ENCODE peak calls at places on chromosomes 16 and 17, in nine cellular contexts. L is mammary epithelial cell, J is thoracic aorta, X is spleen, Q is pancreas, V is mucosa of descending colon, H is cardiac muscle cell, T is tibial artery, Y is left ventricle myocardium inferior. I is an unnamed sample. For H3K9me3, the result is how much of the 10 kb centered on the place peaks cover.

GRCh38 chr16:66520406-66521194 is 29.3 kb downstream of the TK2 start:
- DNase-seq in H (no peak), T (peak), J (no peak), X (peak), Q (no peak), V (no peak), Y (peak), L (no peak), I (peak)

GRCh38 chr17:55543709-55544108 is 32.5 kb upstream of the SMIM36 start:
- DNase-seq in X (no peak), Y (no peak), L (no peak), H (no peak), Q (no peak), J (no peak), T (no peak), V (no peak), I (no peak)

GRCh38 chr17:81230043-81230820 is 7.5 kb upstream of the CEP131 start:
- DNase-seq in Q (peak), T (no peak), Y (no peak), V (peak), L (no peak), J (no peak), X (no peak), H (no peak), I (peak)

GRCh38 chr17:15513058-15513858 is 45.8 kb upstream of the CDRT4 start:
- DNase-seq in X (no peak), L (no peak), V (no peak), Y (no peak), J (no peak), T (no peak), Q (no peak), H (no peak), I (no peak)

GRCh38 chr17:40516581-40517285 is 15.3 kb upstream of the TNS4 start:
- DNase-seq in T (no peak), Q (no peak), J (no peak), Y (no peak), X (peak), H (no peak), V (peak), L (peak), I (peak)

GRCh38 chr17:57313276-57313835 is 57.0 kb downstream of the MSI2 start:
- DNase-seq in L (no peak), V (no peak), X (no peak), T (no peak), J (no peak), H (no peak), Y (no peak), Q (no peak), I (peak)

GRCh38 chr17:78444392-78444791 is 65.9 kb downstream of the PGS1 start:
- DNase-seq in T (no peak), X (no peak), V (no peak), H (no peak), Q (no peak), L (no peak), J (no peak), Y (no peak), I (no peak)

GRCh38 chr16:79776243-79776884 is 175.8 kb upstream of the MAF start:
- DNase-seq in Q (no peak), T (peak), V (peak), Y (peak), J (no peak), X (no peak), H (no peak), L (peak), I (no peak)

GRCh38 chr17:20944014-20944905 is 98.6 kb downstream of the USP22 start:
- DNase-seq in V (peak), X (no peak), L (peak), J (no peak), T (no peak), Q (peak), H (peak), Y (no peak), I (peak)

GRCh38 chr17:59963738-59964454 is 644 bp downstream of the RNFT1 start:
- DNase-seq in Q (peak), J (no peak), V (peak), T (peak), Y (peak), L (peak), X (peak), H (peak), I (peak)

GRCh38 chr16:15513169-15513568 is 78.8 kb downstream of the BMERB1 start:
- DNase-seq in L (no peak), Y (no peak), H (no peak), X (no peak), V (no peak), J (no peak), Q (no peak), T (no peak), I (no peak)

GRCh38 chr17:49787932-49788442 is 494 bp upstream of the KAT7 start:
- DNase-seq in Y (no peak), H (no peak), J (no peak), Q (no peak), T (peak), X (no peak), L (no peak), V (no peak), I (no peak)

GRCh38 chr17:3667366-3668278 is 756 bp downstream of the TAX1BP3 start:
- DNase-seq in X (peak), V (peak), Y (peak), Q (peak), T (peak), L (peak), H (peak), J (peak), I (no peak)

GRCh38 chr17:6716736-6717135 is 3.6 kb upstream of the SLC13A5 start:
- DNase-seq in X (no peak), H (no peak), Q (no peak), J (no peak), Y (no peak), V (no peak), T (no peak), L (no peak), I (no peak)

GRCh38 chr16:87918314-87918713 is 18.0 kb downstream of the CA5A start:
- DNase-seq in Y (no peak), V (no peak), Q (peak), H (no peak), X (no peak), T (peak), L (no peak), J (peak), I (no peak)

GRCh38 chr17:76524598-76525512 is 12.7 kb downstream of the CYGB start:
- DNase-seq in V (no peak), X (no peak), Y (peak), T (no peak), L (no peak), H (no peak), Q (no peak), J (no peak), I (no peak)

GRCh38 chr16:383326-384020 is 1.7 kb upstream of the PGAP6 start:
- DNase-seq in H (peak), X (peak), T (no peak), L (peak), V (peak), Y (no peak), J (no peak), Q (peak), I (peak)

GRCh38 chr16:78363843-78364242 is 264.4 kb downstream of the WWOX start:
- DNase-seq in T (no peak), V (no peak), Q (no peak), X (no peak), H (no peak), Y (no peak), J (no peak), L (no peak), I (no peak)

GRCh38 chr16:14347706-14348105 is 276.6 kb downstream of the MRTFB start:
- DNase-seq in J (no peak), L (no peak), Y (peak), H (no peak), X (no peak), Q (no peak), T (no peak), V (no peak), I (no peak)

GRCh38 chr16:15498427-15499175 is 64.2 kb downstream of the BMERB1 start:
- DNase-seq in J (no peak), L (no peak), Q (no peak), H (no peak), X (no peak), T (no peak), Y (no peak), V (no peak), I (no peak)

GRCh38 chr16:68354816-68355215 is 44.0 kb downstream of the PRMT7 start:
- DNase-seq in V (peak), Q (no peak), L (no peak), Y (no peak), X (no peak), J (no peak), H (no peak), T (no peak), I (no peak)

GRCh38 chr16:1116693-1117077 is 20.6 kb upstream of the C1QTNF8 start:
- DNase-seq in J (no peak), T (no peak), X (no peak), H (peak), Q (no peak), V (no peak), Y (no peak), L (no peak), I (no peak)

GRCh38 chr16:57245472-57246113 is 534 bp downstream of the ARL2BP start:
- DNase-seq in Q (peak), X (no peak), H (peak), J (no peak), Y (peak), V (peak), L (peak), T (peak), I (no peak)

GRCh38 chr17:81983011-81983638 is 5.7 kb downstream of the ASPSCR1 start:
- DNase-seq in Y (no peak), Q (no peak), J (no peak), X (no peak), H (no peak), T (no peak), V (no peak), L (no peak), I (no peak)

GRCh38 chr16:81582655-81583441 is 138.2 kb downstream of the CMIP start:
- DNase-seq in L (no peak), J (no peak), Q (peak), Y (no peak), H (no peak), X (no peak), V (peak), T (no peak), I (no peak)

GRCh38 chr16:81586421-81586820 is 141.8 kb downstream of the CMIP start:
- DNase-seq in H (peak), J (no peak), X (no peak), Y (no peak), L (peak), T (no peak), Q (no peak), V (no peak), I (no peak)

GRCh38 chr16:73199214-73199613 is 151.3 kb upstream of the ZFHX3 start:
- DNase-seq in L (no peak), X (no peak), H (no peak), J (no peak), Q (no peak), Y (no peak), V (no peak), T (no peak), I (no peak)
- TF ChIP-seq CTCF in L (no peak), X (no peak), H (no peak), J (no peak), Q (no peak), Y (no peak), V (no peak), T (no peak), I (no peak)

GRCh38 chr16:30650369-30651123 is at the start of gene PRR14:
- DNase-seq in Y (peak), H (peak), L (peak), V (peak), X (peak), T (peak), Q (peak), J (peak), I (peak)
- H3K4me3 ChIP-seq in Y (peak), H (peak), L (peak), V (peak), X (peak), T (peak), Q (peak), J (peak), I (peak)

DNA sequence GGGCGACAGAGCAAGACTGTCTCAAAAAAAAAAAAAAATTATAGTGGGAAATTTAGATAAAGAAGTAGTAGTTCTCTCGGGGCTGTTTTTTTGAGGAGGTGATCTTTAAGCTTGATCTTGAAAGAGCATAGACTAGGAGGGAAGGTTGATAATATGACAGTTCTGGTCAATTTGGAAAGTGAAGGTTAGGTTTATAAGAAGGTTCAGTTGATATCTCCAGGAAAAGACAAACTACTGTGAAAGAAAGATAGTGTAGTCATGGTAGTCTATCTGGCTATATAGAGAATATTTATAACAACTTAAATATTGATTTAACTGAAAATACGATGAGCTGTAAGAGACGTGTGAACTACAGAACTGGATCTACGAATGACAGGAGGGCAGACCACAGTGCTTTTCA is 3.1 kb downstream of the ATF7IP2 start:
- DNase-seq in H (no peak), X (no peak), L (no peak), J (no peak), Q (no peak), Y (no peak), V (no peak), T (no peak), I (no peak)
- H3K9me3 ChIP-seq in H (under half), X (under half), L (under half), J (under half), Q (under half), Y (under half), V (under half), T (under half), I (under half)

GRCh38 chr16:28126684-28127620 is 63.4 kb upstream of the GSG1L start:
- DNase-seq in T (no peak), H (no peak), X (no peak), V (no peak), Y (no peak), J (no peak), Q (no peak), L (no peak), I (no peak)

GRCh38 chr16:28130099-28131088 is 66.9 kb upstream of the GSG1L start:
- DNase-seq in X (no peak), Q (no peak), H (peak), J (no peak), L (no peak), Y (no peak), T (no peak), V (no peak), I (no peak)

GRCh38 chr16:28131743-28132393 is 68.4 kb upstream of the GSG1L start:
- DNase-seq in J (no peak), H (no peak), Q (no peak), Y (no peak), X (no peak), T (no peak), L (no peak), V (no peak), I (no peak)

GRCh38 chr16:28133666-28134065 is 70.2 kb upstream of the GSG1L start:
- DNase-seq in H (no peak), V (no peak), Q (no peak), X (no peak), J (no peak), T (no peak), Y (no peak), L (no peak), I (no peak)

GRCh38 chr16:28131210-28131609 is 67.7 kb upstream of the GSG1L start:
- DNase-seq in H (no peak), J (no peak), X (no peak), Q (no peak), L (no peak), Y (no peak), V (no peak), T (peak), I (no peak)
- TF ChIP-seq CTCF in H (no peak), J (no peak), X (no peak), Q (no peak), L (no peak), Y (no peak), V (no peak), T (no peak), I (no peak)

DNA sequence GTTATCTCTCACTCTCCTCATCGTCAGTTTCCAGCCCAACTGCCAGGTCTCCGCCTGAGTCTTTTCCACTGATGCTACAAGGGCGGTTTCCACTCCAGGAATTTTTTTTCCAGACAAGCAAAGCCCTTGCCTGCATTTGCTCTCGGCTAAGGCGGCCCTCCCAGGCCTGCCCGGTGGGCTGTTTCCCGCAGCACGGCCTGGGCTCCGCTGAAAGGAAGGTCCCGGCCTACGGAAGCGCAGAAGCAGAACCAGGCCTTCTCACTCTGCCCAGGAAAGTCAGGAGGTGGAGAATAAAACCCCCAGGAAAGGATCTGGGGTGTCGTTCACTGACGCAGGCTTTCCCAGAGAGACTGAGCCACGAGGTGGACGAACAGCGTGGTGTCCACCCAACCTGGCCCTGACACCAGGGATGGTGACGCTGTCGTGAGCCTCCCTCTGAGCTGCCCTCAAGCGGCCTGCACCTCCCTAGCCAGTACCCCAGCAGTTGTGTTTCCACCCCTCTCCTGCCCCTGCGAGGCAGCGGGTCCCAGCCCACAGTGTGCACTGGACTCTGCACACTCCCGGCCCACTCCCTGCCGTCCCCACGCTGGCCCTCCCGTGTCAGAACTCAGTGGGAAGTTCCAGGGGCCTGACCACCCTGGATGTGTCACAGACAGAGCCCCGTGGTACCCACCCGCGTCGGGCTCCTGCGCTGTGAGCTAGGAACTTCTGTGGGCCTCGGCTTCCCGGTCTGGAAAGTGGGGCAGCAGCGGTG is 39.9 kb downstream of the CBFA2T3 start:
- DNase-seq in V (no peak), L (no peak), H (no peak), T (no peak), J (no peak), Y (peak), X (peak), Q (no peak), I (no peak)
- H3K4me3 ChIP-seq in V (no peak), L (no peak), H (no peak), T (no peak), J (no peak), Y (peak), X (no peak), Q (no peak), I (no peak)

GRCh38 chr16:3305109-3306068 is at the start of the genes TIGD7 and ZNF75A:
- DNase-seq in J (peak), X (peak), Y (peak), Q (peak), V (peak), T (peak), L (peak), H (peak), I (no peak)
- H3K9me3 ChIP-seq in J (half or more), X (half or more), Y (half or more), Q (under half), V (half or more), T (under half), L (under half), H (under half), I (under half)

DNA sequence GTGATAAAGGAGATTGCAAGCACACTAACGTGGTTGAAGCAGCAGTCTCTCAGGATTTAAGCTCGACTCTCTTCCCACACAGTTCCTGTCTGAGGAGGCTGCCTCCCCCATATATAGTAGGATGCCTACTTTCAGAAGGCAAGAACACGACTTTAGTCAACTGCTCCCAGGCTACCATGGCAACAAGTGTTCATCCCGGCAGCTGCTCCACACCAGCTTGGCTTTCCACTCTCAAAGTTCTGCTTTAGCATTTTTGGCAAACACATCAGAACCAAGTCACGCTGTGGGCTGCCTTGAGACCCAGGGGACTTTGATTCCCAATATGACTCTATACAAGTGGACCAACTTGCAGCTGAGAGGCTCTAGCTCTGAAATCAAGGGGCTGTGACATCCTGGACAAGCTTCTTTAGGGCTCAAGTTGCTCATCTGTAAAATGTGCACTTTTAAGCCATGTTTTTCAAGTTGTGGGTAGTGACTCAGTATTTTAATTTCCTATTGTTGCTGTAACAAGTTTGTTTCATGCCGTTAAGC is 16.5 kb downstream of the ZP2 start:
- DNase-seq in V (no peak), L (peak), Q (no peak), X (no peak), Y (no peak), H (no peak), T (no peak), J (no peak), I (no peak)
- TF ChIP-seq CTCF in V (no peak), L (no peak), Q (no peak), X (no peak), Y (no peak), H (no peak), T (no peak), J (no peak), I (no peak)

GRCh38 chr17:28861393-28862203 is 6.8 kb downstream of the ERAL1 start:
- DNase-seq in J (no peak), T (no peak), Q (no peak), X (no peak), H (no peak), V (no peak), Y (no peak), L (no peak), I (no peak)
- H3K4me3 ChIP-seq in J (no peak), T (no peak), Q (no peak), X (no peak), H (no peak), V (no peak), Y (no peak), L (no peak), I (no peak)